ENCODE peak calls at places on chromosomes 2 and 18, in ten cellular contexts. O is activated CD4-positive, alpha-beta T cell treated with anti-CD3 and anti-CD28 coated beads for 4 hours; N is bronchial epithelial cell; C is left cardiac atrium; Y is PC-3; B is AG08396; K is AG08395; T is kidney epithelial cell; U is EL; X is effector CD4-positive, alpha-beta T cell. H is an unnamed sample.
A peak's percentile ranks its signal among the peaks of the same experiment; 100 is the strongest.

GRCh38 chr2:134771313-134771801 is 52.6 kb upstream of the TMEM163 start:
- DNase-seq in N (peak; percentile 43), T (no peak), O (no peak), C (no peak), B (no peak), K (no peak), U (peak; percentile 27), X (no peak), Y (peak; percentile 41), H (no peak)

GRCh38 chr2:239768907-239769573 is 256.1 kb downstream of the NDUFA10 start:
- DNase-seq in U (no peak), K (no peak), B (no peak), X (no peak), Y (no peak), C (no peak), T (no peak), N (no peak), O (no peak), H (no peak)

GRCh38 chr2:70471129-70471528 is 82.5 kb downstream of the TGFA start:
- DNase-seq in N (no peak), X (no peak), C (no peak), U (no peak), T (no peak), B (no peak), K (no peak), Y (peak; percentile 16), O (no peak), H (no peak)

GRCh38 chr2:8059255-8059654 is 622.6 kb upstream of the ID2 start:
- DNase-seq in T (no peak), U (no peak), X (no peak), O (no peak), N (no peak), Y (no peak), B (no peak), K (no peak), C (no peak), H (no peak)

GRCh38 chr18:76448262-76449109 is 46.6 kb downstream of the ZNF516 start:
- DNase-seq in X (no peak), Y (no peak), T (no peak), O (no peak), B (no peak), K (no peak), U (no peak), N (peak; percentile 25), C (no peak), H (no peak)

GRCh38 chr2:170972508-170973224 is 43.6 kb downstream of the GORASP2 start:
- DNase-seq in X (no peak), O (no peak), C (no peak), T (no peak), B (no peak), U (no peak), K (no peak), Y (peak; percentile 18), N (no peak), H (no peak)

GRCh38 chr2:165522746-165523145 is 53.2 kb downstream of the CSRNP3 start:
- DNase-seq in T (no peak), X (no peak), U (no peak), B (no peak), C (no peak), O (no peak), K (no peak), N (no peak), Y (no peak), H (no peak)

GRCh38 chr2:158923180-158923594 is 45.3 kb upstream of the TANC1 start:
- DNase-seq in O (no peak), K (peak; percentile 14), B (no peak), T (no peak), Y (peak; percentile 73), X (no peak), C (no peak), U (peak; percentile 50), N (no peak), H (no peak)

GRCh38 chr2:144479138-144479537 is 40.8 kb downstream of the ZEB2 start:
- DNase-seq in N (peak; percentile 10), T (peak; percentile 63), O (no peak), K (peak; percentile 42), C (no peak), X (no peak), B (no peak), Y (peak; percentile 4), U (peak; percentile 52), H (no peak)

H was measured in DMS 273 treated with DMSO at 0.1 percent for 48 hours.